ENCODE peak calls at places on chromosomes 1 and 21, in eight cellular contexts. One of them, this sample, is unnamed.

GRCh38 chr21:46455575-46456385 is 2.9 kb upstream of the DIP2A start:
- DNase-seq in activated CD8-positive, alpha-beta T cell treated with anti-CD3 and anti-CD28 coated beads for 36 hours: no peak
- DNase-seq in HuH-7: no peak
- DNase-seq in NCI-H1436: no peak
- DNase-seq in T follicular helper cell: no peak
- DNase-seq in M059J: peak
- DNase-seq in cardiac muscle cell: peak
- DNase-seq in ELR: peak
- DNase-seq in this sample: peak

GRCh38 chr1:6612641-6613360 is 730 bp upstream of the PHF13 start:
- DNase-seq in cardiac muscle cell: peak
- DNase-seq in HuH-7: peak
- DNase-seq in NCI-H1436: no peak
- DNase-seq in activated CD8-positive, alpha-beta T cell treated with anti-CD3 and anti-CD28 coated beads for 36 hours: peak
- DNase-seq in ELR: peak
- DNase-seq in M059J: peak
- DNase-seq in T follicular helper cell: no peak
- DNase-seq in this sample: peak

GRCh38 chr21:38544681-38545080 is 46.4 kb upstream of the ERG start:
- DNase-seq in T follicular helper cell: no peak
- DNase-seq in cardiac muscle cell: no peak
- DNase-seq in ELR: peak
- DNase-seq in activated CD8-positive, alpha-beta T cell treated with anti-CD3 and anti-CD28 coated beads for 36 hours: no peak
- DNase-seq in NCI-H1436: no peak
- DNase-seq in M059J: peak
- DNase-seq in HuH-7: no peak
- DNase-seq in this sample: no peak

GRCh38 chr1:21781971-21782867 is 730 bp downstream of the USP48 start:
- DNase-seq in cardiac muscle cell: peak
- DNase-seq in T follicular helper cell: peak
- DNase-seq in M059J: peak
- DNase-seq in HuH-7: peak
- DNase-seq in activated CD8-positive, alpha-beta T cell treated with anti-CD3 and anti-CD28 coated beads for 36 hours: peak
- DNase-seq in ELR: peak
- DNase-seq in NCI-H1436: peak
- DNase-seq in this sample: peak

GRCh38 chr1:81549588-81550127 is 251.1 kb upstream of the ADGRL2 start:
- DNase-seq in cardiac muscle cell: peak
- DNase-seq in HuH-7: peak
- DNase-seq in T follicular helper cell: no peak
- DNase-seq in ELR: peak
- DNase-seq in M059J: peak
- DNase-seq in activated CD8-positive, alpha-beta T cell treated with anti-CD3 and anti-CD28 coated beads for 36 hours: no peak
- DNase-seq in NCI-H1436: peak
- DNase-seq in this sample: peak

GRCh38 chr1:59113876-59114457 is 182.9 kb upstream of the FGGY start:
- DNase-seq in ELR: no peak
- DNase-seq in activated CD8-positive, alpha-beta T cell treated with anti-CD3 and anti-CD28 coated beads for 36 hours: no peak
- DNase-seq in HuH-7: no peak
- DNase-seq in M059J: no peak
- DNase-seq in cardiac muscle cell: no peak
- DNase-seq in T follicular helper cell: no peak
- DNase-seq in NCI-H1436: no peak
- DNase-seq in this sample: no peak

GRCh38 chr1:234970371-234970730 is 158.3 kb downstream of the TOMM20 start:
- DNase-seq in HuH-7: no peak
- DNase-seq in T follicular helper cell: no peak
- DNase-seq in M059J: peak
- DNase-seq in ELR: no peak
- DNase-seq in NCI-H1436: no peak
- DNase-seq in cardiac muscle cell: peak
- DNase-seq in activated CD8-positive, alpha-beta T cell treated with anti-CD3 and anti-CD28 coated beads for 36 hours: no peak
- DNase-seq in this sample: peak

GRCh38 chr1:39892611-39893595 is 8.8 kb downstream of the MYCL start:
- DNase-seq in HuH-7: no peak
- DNase-seq in ELR: peak
- DNase-seq in T follicular helper cell: no peak
- DNase-seq in cardiac muscle cell: peak
- DNase-seq in NCI-H1436: no peak
- DNase-seq in activated CD8-positive, alpha-beta T cell treated with anti-CD3 and anti-CD28 coated beads for 36 hours: no peak
- DNase-seq in M059J: peak
- DNase-seq in this sample: peak

GRCh38 chr1:160357286-160358002 is 9.4 kb upstream of the NHLH1 start:
- DNase-seq in HuH-7: no peak
- DNase-seq in cardiac muscle cell: no peak
- DNase-seq in activated CD8-positive, alpha-beta T cell treated with anti-CD3 and anti-CD28 coated beads for 36 hours: no peak
- DNase-seq in ELR: no peak
- DNase-seq in NCI-H1436: no peak
- DNase-seq in T follicular helper cell: no peak
- DNase-seq in M059J: no peak
- DNase-seq in this sample: no peak

GRCh38 chr1:205032512-205032911 is 10.5 kb upstream of the CNTN2 start:
- DNase-seq in ELR: no peak
- DNase-seq in cardiac muscle cell: no peak
- DNase-seq in T follicular helper cell: no peak
- DNase-seq in HuH-7: no peak
- DNase-seq in M059J: no peak
- DNase-seq in NCI-H1436: no peak
- DNase-seq in activated CD8-positive, alpha-beta T cell treated with anti-CD3 and anti-CD28 coated beads for 36 hours: no peak
- DNase-seq in this sample: no peak